ENCODE peak calls at places on chromosomes 3 and 15, in five cellular contexts. U, Q, B, H and F are unnamed samples.

GRCh38 chr3:167318996-167319615 is 61.0 kb downstream of the ZBBX start:
- DNase-seq in H (no peak), U (no peak), Q (no peak), B (no peak), F (no peak)

GRCh38 chr3:20104167-20104661 is 64.0 kb downstream of the KAT2B start:
- DNase-seq in B (no peak), U (no peak), H (no peak), Q (peak), F (no peak)

GRCh38 chr3:158267015-158267414 is 157.1 kb downstream of the RSRC1 start:
- DNase-seq in B (no peak), H (no peak), Q (no peak), U (no peak), F (no peak)

GRCh38 chr15:45664451-45664850 is 29.6 kb downstream of the SQOR start:
- DNase-seq in H (no peak), Q (no peak), B (no peak), U (no peak), F (no peak)

GRCh38 chr15:33089878-33090757 is 104.4 kb downstream of the FMN1 start:
- DNase-seq in U (no peak), Q (no peak), H (no peak), B (no peak), F (no peak)

GRCh38 chr3:135736740-135737139 is 228.8 kb upstream of the PPP2R3A start:
- DNase-seq in Q (no peak), U (peak), B (peak), H (no peak), F (peak)

GRCh38 chr15:40893019-40893723 is 1.1 kb upstream of the VPS18 start:
- DNase-seq in U (no peak), B (no peak), Q (no peak), H (no peak), F (no peak)

GRCh38 chr3:42535981-42536784 is 33.7 kb downstream of the VIPR1 start:
- DNase-seq in U (peak), B (peak), H (peak), Q (no peak), F (no peak)

GRCh38 chr15:68385671-68386586 is 46.0 kb downstream of the ITGA11 start:
- DNase-seq in H (no peak), Q (no peak), B (no peak), U (no peak), F (no peak)

GRCh38 chr3:36907911-36908646 is 36.8 kb downstream of the TRANK1 start:
- DNase-seq in U (peak), Q (peak), B (no peak), H (peak), F (no peak)

GRCh38 chr3:150577854-150578253 is 25.3 kb upstream of the SELENOT start:
- DNase-seq in H (no peak), B (no peak), U (no peak), Q (no peak), F (no peak)

GRCh38 chr3:53845103-53845880 is 927 bp downstream of the CHDH start:
- DNase-seq in B (peak), Q (no peak), H (peak), U (peak), F (peak)

GRCh38 chr3:18124501-18124900 is 300.6 kb downstream of the SATB1 start:
- DNase-seq in Q (no peak), U (no peak), B (no peak), H (no peak), F (peak)

GRCh38 chr3:18122264-18122663 is 302.9 kb downstream of the SATB1 start:
- DNase-seq in B (no peak), Q (no peak), U (no peak), H (no peak), F (no peak)

GRCh38 chr3:18127864-18128185 is 297.3 kb downstream of the SATB1 start:
- DNase-seq in H (no peak), U (no peak), Q (no peak), B (no peak), F (no peak)

GRCh38 chr3:18126772-18127171 is 298.4 kb downstream of the SATB1 start:
- DNase-seq in U (no peak), B (no peak), H (no peak), Q (no peak), F (no peak)

GRCh38 chr3:18127181-18127863 is 297.8 kb downstream of the SATB1 start:
- DNase-seq in B (no peak), H (no peak), Q (peak), U (no peak), F (no peak)
- TF ChIP-seq REST in B (no peak), H (no peak), Q (no peak), U (no peak), F (no peak)

GRCh38 chr3:139552632-139553335 is 13.2 kb upstream of the RBP1 start:
- DNase-seq in U (no peak), Q (no peak), H (no peak), B (no peak), F (no peak)
- TF ChIP-seq CTCF in U (no peak), Q (no peak), H (no peak), B (no peak), F (no peak)

GRCh38 chr3:104149154-104149553 is 1217.6 kb upstream of the ALCAM start:
- DNase-seq in U (no peak), B (no peak), H (no peak), Q (no peak), F (no peak)
- TF ChIP-seq REST in U (no peak), B (no peak), H (no peak), Q (no peak), F (no peak)

GRCh38 chr3:108877906-108878305 is 55.3 kb downstream of the TRAT1 start:
- DNase-seq in Q (no peak), B (no peak), U (no peak), H (no peak), F (no peak)

GRCh38 chr3:108883373-108883772 is 60.8 kb downstream of the TRAT1 start:
- DNase-seq in Q (no peak), U (no peak), H (no peak), B (no peak), F (no peak)

GRCh38 chr3:108882762-108883161 is 60.2 kb downstream of the TRAT1 start:
- DNase-seq in B (no peak), Q (no peak), H (no peak), U (no peak), F (no peak)

GRCh38 chr3:108879915-108880314 is 57.3 kb downstream of the TRAT1 start:
- DNase-seq in H (no peak), Q (no peak), B (no peak), U (peak), F (no peak)
- TF ChIP-seq CTCF in H (peak), Q (no peak), B (peak), U (peak), F (no peak)

GRCh38 chr3:33729993-33730392 is 11.9 kb upstream of the CLASP2 start:
- DNase-seq in B (no peak), H (no peak), Q (no peak), U (no peak), F (no peak)
- TF ChIP-seq REST in B (no peak), H (no peak), Q (no peak), U (no peak), F (no peak)

GRCh38 chr3:194971965-194972364 is 286.3 kb downstream of the FAM43A start:
- DNase-seq in U (no peak), B (no peak), H (no peak), Q (no peak), F (no peak)

GRCh38 chr3:194971009-194971408 is 285.3 kb downstream of the FAM43A start:
- DNase-seq in U (no peak), Q (no peak), H (no peak), B (no peak), F (no peak)

GRCh38 chr3:194964809-194965208 is 279.1 kb downstream of the FAM43A start:
- DNase-seq in U (no peak), Q (no peak), H (no peak), B (no peak), F (no peak)

GRCh38 chr3:194970066-194970465 is 284.4 kb downstream of the FAM43A start:
- DNase-seq in U (no peak), Q (no peak), B (no peak), H (no peak), F (no peak)

GRCh38 chr3:194967126-194968117 is 281.7 kb downstream of the FAM43A start:
- DNase-seq in B (no peak), H (no peak), Q (no peak), U (no peak), F (no peak)
- TF ChIP-seq CTCF in B (no peak), H (no peak), Q (no peak), U (no peak), F (no peak)

GRCh38 chr3:184811034-184811433 is 932 bp upstream of the VPS8 start:
- DNase-seq in B (no peak), Q (no peak), U (no peak), H (no peak), F (no peak)
- TF ChIP-seq REST in B (no peak), Q (no peak), U (no peak), H (no peak), F (no peak)

GRCh38 chr3:149339931-149340309 is 6.5 kb upstream of the TM4SF18 start:
- DNase-seq in U (peak), H (peak), B (no peak), Q (no peak), F (peak)

GRCh38 chr3:149340310-149340933 is 7.0 kb upstream of the TM4SF18 start:
- DNase-seq in B (no peak), H (no peak), U (peak), Q (no peak), F (no peak)

GRCh38 chr3:149342413-149343340 is 9.2 kb upstream of the TM4SF18 start:
- DNase-seq in U (no peak), B (no peak), H (no peak), Q (no peak), F (no peak)

DNA sequence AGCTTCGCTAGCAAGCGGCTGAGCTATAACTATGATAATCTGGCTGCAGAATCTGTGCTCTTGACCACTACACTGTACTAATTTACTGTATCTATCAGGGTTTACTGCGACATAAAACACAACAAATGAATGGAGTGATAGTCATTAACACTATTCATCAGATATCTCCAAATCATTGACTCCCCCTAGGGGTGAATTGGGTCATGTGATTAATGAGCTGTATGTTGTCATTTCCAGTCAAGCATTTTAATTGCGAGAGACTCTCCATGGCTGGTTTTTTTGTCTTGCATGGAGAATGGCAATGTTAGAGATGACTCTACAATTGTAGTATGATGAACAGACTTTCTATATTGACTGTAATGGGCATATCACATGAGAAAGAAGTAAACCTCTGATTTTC is 10.5 kb upstream of the TM4SF18 start:
- DNase-seq in U (no peak), Q (no peak), B (peak), H (no peak), F (no peak)
- TF ChIP-seq CTCF in U (peak), Q (no peak), B (peak), H (peak), F (no peak)